ENCODE peak calls at places on chromosomes 13 and 19, in ten cellular contexts. One of them, this sample, is unnamed.
A peak's percentile ranks its signal among the peaks of the same experiment; 100 is the strongest.

GRCh38 chr19:43425567-43426392 is 11.1 kb downstream of the TEX101 start:
- DNase-seq in cardiac muscle cell: peak; percentile 30
- DNase-seq in K562: no peak
- DNase-seq in prostate gland: peak; percentile 56
- DNase-seq in colonic mucosa: peak; percentile 93
- DNase-seq in pancreas: peak; percentile 34
- DNase-seq in SJSA1: peak; percentile 17
- DNase-seq in CD4-positive, alpha-beta T cell: no peak
- DNase-seq in mesenchymal stem cell: no peak
- DNase-seq in esophagus squamous epithelium: no peak
- DNase-seq in this sample: no peak

GRCh38 chr13:25468330-25469178 is 96.8 kb downstream of the ATP8A2 start:
- DNase-seq in colonic mucosa: no peak
- DNase-seq in mesenchymal stem cell: no peak
- DNase-seq in prostate gland: no peak
- DNase-seq in cardiac muscle cell: peak; percentile 21
- DNase-seq in SJSA1: no peak
- DNase-seq in CD4-positive, alpha-beta T cell: no peak
- DNase-seq in pancreas: no peak
- DNase-seq in esophagus squamous epithelium: no peak
- DNase-seq in K562: peak; percentile 84
- DNase-seq in this sample: no peak

GRCh38 chr19:46487802-46488445 is 7.7 kb downstream of the PNMA8B start:
- DNase-seq in pancreas: peak; percentile 83
- DNase-seq in colonic mucosa: peak; percentile 77
- DNase-seq in K562: peak; percentile 78
- DNase-seq in cardiac muscle cell: peak; percentile 80
- DNase-seq in CD4-positive, alpha-beta T cell: peak; percentile 69
- DNase-seq in SJSA1: peak; percentile 73
- DNase-seq in prostate gland: peak; percentile 71
- DNase-seq in mesenchymal stem cell: peak; percentile 78
- DNase-seq in esophagus squamous epithelium: no peak
- DNase-seq in this sample: no peak

GRCh38 chr13:109145631-109146030 is 516.2 kb downstream of the MYO16 start:
- DNase-seq in pancreas: peak; percentile 50
- DNase-seq in K562: peak; percentile 15
- DNase-seq in colonic mucosa: peak; percentile 35
- DNase-seq in SJSA1: peak; percentile 96
- DNase-seq in mesenchymal stem cell: peak; percentile 78
- DNase-seq in esophagus squamous epithelium: no peak
- DNase-seq in cardiac muscle cell: peak; percentile 84
- DNase-seq in prostate gland: no peak
- DNase-seq in CD4-positive, alpha-beta T cell: no peak
- DNase-seq in this sample: no peak

GRCh38 chr13:95341441-95341840 is 40.2 kb upstream of the ABCC4 start:
- DNase-seq in SJSA1: no peak
- DNase-seq in pancreas: no peak
- DNase-seq in cardiac muscle cell: peak; percentile 33
- DNase-seq in CD4-positive, alpha-beta T cell: no peak
- DNase-seq in mesenchymal stem cell: no peak
- DNase-seq in K562: no peak
- DNase-seq in esophagus squamous epithelium: no peak
- DNase-seq in prostate gland: no peak
- DNase-seq in colonic mucosa: no peak
- DNase-seq in this sample: no peak

GRCh38 chr19:29537181-29537580 is 11.4 kb downstream of the VSTM2B start:
- DNase-seq in prostate gland: no peak
- DNase-seq in esophagus squamous epithelium: no peak
- DNase-seq in CD4-positive, alpha-beta T cell: no peak
- DNase-seq in cardiac muscle cell: no peak
- DNase-seq in K562: no peak
- DNase-seq in pancreas: no peak
- DNase-seq in SJSA1: no peak
- DNase-seq in mesenchymal stem cell: no peak
- DNase-seq in colonic mucosa: no peak
- DNase-seq in this sample: no peak

GRCh38 chr13:97648171-97648880 is 214.4 kb downstream of the RAP2A start:
- DNase-seq in K562: no peak
- DNase-seq in SJSA1: no peak
- DNase-seq in colonic mucosa: no peak
- DNase-seq in prostate gland: no peak
- DNase-seq in mesenchymal stem cell: peak; percentile 71
- DNase-seq in CD4-positive, alpha-beta T cell: no peak
- DNase-seq in cardiac muscle cell: peak; percentile 82
- DNase-seq in pancreas: no peak
- DNase-seq in esophagus squamous epithelium: no peak
- DNase-seq in this sample: no peak

GRCh38 chr19:43562698-43563241 is 12.6 kb downstream of the XRCC1 start:
- DNase-seq in SJSA1: peak; percentile 88
- DNase-seq in pancreas: no peak
- DNase-seq in esophagus squamous epithelium: no peak
- DNase-seq in mesenchymal stem cell: peak; percentile 88
- DNase-seq in CD4-positive, alpha-beta T cell: peak; percentile 71
- DNase-seq in K562: no peak
- DNase-seq in cardiac muscle cell: peak; percentile 88
- DNase-seq in colonic mucosa: peak; percentile 59
- DNase-seq in prostate gland: no peak
- DNase-seq in this sample: no peak

GRCh38 chr13:72565893-72566292 is 161.5 kb downstream of the MZT1 start:
- DNase-seq in esophagus squamous epithelium: no peak
- DNase-seq in pancreas: no peak
- DNase-seq in SJSA1: no peak
- DNase-seq in mesenchymal stem cell: peak; percentile 47
- DNase-seq in K562: peak; percentile 2
- DNase-seq in cardiac muscle cell: peak; percentile 39
- DNase-seq in CD4-positive, alpha-beta T cell: no peak
- DNase-seq in colonic mucosa: no peak
- DNase-seq in prostate gland: no peak
- DNase-seq in this sample: no peak

GRCh38 chr19:11448923-11449554 is 13.6 kb downstream of the PRKCSH start:
- DNase-seq in prostate gland: no peak
- DNase-seq in cardiac muscle cell: no peak
- DNase-seq in pancreas: no peak
- DNase-seq in colonic mucosa: no peak
- DNase-seq in mesenchymal stem cell: no peak
- DNase-seq in K562: no peak
- DNase-seq in SJSA1: no peak
- DNase-seq in CD4-positive, alpha-beta T cell: no peak
- DNase-seq in esophagus squamous epithelium: no peak
- DNase-seq in this sample: no peak

GRCh38 chr19:11446271-11446651 is 10.8 kb downstream of the PRKCSH start:
- DNase-seq in K562: no peak
- DNase-seq in prostate gland: no peak
- DNase-seq in colonic mucosa: no peak
- DNase-seq in mesenchymal stem cell: no peak
- DNase-seq in pancreas: no peak
- DNase-seq in SJSA1: no peak
- DNase-seq in cardiac muscle cell: no peak
- DNase-seq in CD4-positive, alpha-beta T cell: no peak
- DNase-seq in esophagus squamous epithelium: no peak
- DNase-seq in this sample: no peak

GRCh38 chr19:11448410-11448809 is 13.0 kb downstream of the PRKCSH start:
- DNase-seq in CD4-positive, alpha-beta T cell: no peak
- DNase-seq in SJSA1: no peak
- DNase-seq in cardiac muscle cell: no peak
- DNase-seq in prostate gland: no peak
- DNase-seq in mesenchymal stem cell: no peak
- DNase-seq in esophagus squamous epithelium: no peak
- DNase-seq in K562: no peak
- DNase-seq in colonic mucosa: no peak
- DNase-seq in pancreas: no peak
- DNase-seq in this sample: no peak

GRCh38 chr19:11446652-11447301 is 11.3 kb downstream of the PRKCSH start:
- DNase-seq in esophagus squamous epithelium: no peak
- DNase-seq in mesenchymal stem cell: peak; percentile 40
- DNase-seq in SJSA1: peak; percentile 22
- DNase-seq in K562: peak; percentile 84
- DNase-seq in colonic mucosa: peak; percentile 62
- DNase-seq in CD4-positive, alpha-beta T cell: peak; percentile 36
- DNase-seq in prostate gland: no peak
- DNase-seq in cardiac muscle cell: peak; percentile 46
- DNase-seq in pancreas: peak; percentile 63
- DNase-seq in this sample: no peak

DNA sequence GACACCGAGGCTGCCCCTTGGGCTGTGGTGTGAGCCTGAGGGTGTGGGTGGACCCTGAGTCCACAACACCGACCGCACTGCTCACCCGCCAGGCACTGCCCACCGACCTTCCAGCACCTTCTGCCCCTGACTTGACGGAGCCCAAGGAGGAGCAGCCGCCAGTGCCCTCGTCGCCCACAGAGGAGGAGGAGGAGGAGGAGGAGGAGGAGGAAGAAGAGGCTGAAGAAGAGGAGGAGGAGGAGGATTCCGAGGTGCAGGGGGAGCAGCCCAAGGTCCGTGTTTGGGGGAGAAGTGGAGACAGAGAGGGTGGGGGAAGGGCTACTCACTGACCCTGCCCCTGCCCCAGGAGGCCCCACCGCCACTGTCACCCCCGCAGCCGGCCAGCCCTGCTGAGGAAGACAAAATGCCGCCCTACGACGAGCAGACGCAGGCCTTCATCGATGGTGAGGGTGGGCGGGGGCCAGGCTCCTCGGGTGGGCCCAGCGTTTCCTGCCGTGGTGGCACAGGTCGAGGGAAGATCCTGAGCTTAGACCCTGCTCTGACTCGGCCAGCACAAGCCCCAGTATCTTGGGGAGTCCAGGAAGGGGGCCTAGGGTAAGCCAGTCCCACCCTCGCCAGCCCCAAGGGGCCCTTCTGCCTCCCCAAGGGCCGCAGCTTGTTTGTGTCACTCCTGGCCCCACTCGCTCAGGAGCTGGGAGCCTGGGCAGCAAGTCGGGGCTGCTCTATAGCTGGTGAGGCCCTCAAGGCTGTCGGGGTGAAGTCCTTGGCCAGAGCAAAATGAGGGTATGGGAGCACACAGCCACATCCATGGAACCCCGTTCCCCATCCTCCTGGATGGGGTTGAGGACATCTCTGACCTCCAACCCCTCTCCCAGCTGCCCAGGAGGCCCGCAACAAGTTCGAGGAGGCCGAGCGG is 12.2 kb downstream of the PRKCSH start:
- DNase-seq in esophagus squamous epithelium: no peak
- DNase-seq in pancreas: no peak
- DNase-seq in cardiac muscle cell: no peak
- DNase-seq in prostate gland: no peak
- DNase-seq in mesenchymal stem cell: no peak
- DNase-seq in colonic mucosa: no peak
- DNase-seq in CD4-positive, alpha-beta T cell: no peak
- DNase-seq in K562: no peak
- DNase-seq in SJSA1: no peak
- DNase-seq in this sample: no peak
- H3K27ac ChIP-seq in esophagus squamous epithelium: no peak overlapping the region
- H3K27ac ChIP-seq in pancreas: no peak overlapping the region
- H3K27ac ChIP-seq in cardiac muscle cell: no peak overlapping the region
- H3K27ac ChIP-seq in prostate gland: no peak overlapping the region
- H3K27ac ChIP-seq in mesenchymal stem cell: no peak overlapping the region
- H3K27ac ChIP-seq in colonic mucosa: no peak overlapping the region
- H3K27ac ChIP-seq in CD4-positive, alpha-beta T cell: no peak overlapping the region
- H3K27ac ChIP-seq in K562: no peak overlapping the region
- H3K27ac ChIP-seq in SJSA1: no peak overlapping the region
- H3K27ac ChIP-seq in this sample: no peak overlapping the region

GRCh38 chr19:51503428-51503827 is 1.8 kb upstream of the SIGLEC12 start:
- DNase-seq in CD4-positive, alpha-beta T cell: no peak
- DNase-seq in colonic mucosa: no peak
- DNase-seq in mesenchymal stem cell: no peak
- DNase-seq in SJSA1: no peak
- DNase-seq in pancreas: no peak
- DNase-seq in cardiac muscle cell: no peak
- DNase-seq in K562: no peak
- DNase-seq in prostate gland: no peak
- DNase-seq in esophagus squamous epithelium: no peak
- DNase-seq in this sample: no peak
- H3K9me3 ChIP-seq in CD4-positive, alpha-beta T cell: no peaks in the 10 kb centered on the region
- H3K9me3 ChIP-seq in colonic mucosa: no peaks in the 10 kb centered on the region
- H3K9me3 ChIP-seq in mesenchymal stem cell: no peaks in the 10 kb centered on the region
- H3K9me3 ChIP-seq in SJSA1: no peaks in the 10 kb centered on the region
- H3K9me3 ChIP-seq in pancreas: no peaks in the 10 kb centered on the region
- H3K9me3 ChIP-seq in cardiac muscle cell: no peaks in the 10 kb centered on the region
- H3K9me3 ChIP-seq in K562: no peaks in the 10 kb centered on the region
- H3K9me3 ChIP-seq in prostate gland: no peaks in the 10 kb centered on the region
- H3K9me3 ChIP-seq in esophagus squamous epithelium: no peaks in the 10 kb centered on the region
- H3K9me3 ChIP-seq in this sample: no peaks in the 10 kb centered on the region

DNA sequence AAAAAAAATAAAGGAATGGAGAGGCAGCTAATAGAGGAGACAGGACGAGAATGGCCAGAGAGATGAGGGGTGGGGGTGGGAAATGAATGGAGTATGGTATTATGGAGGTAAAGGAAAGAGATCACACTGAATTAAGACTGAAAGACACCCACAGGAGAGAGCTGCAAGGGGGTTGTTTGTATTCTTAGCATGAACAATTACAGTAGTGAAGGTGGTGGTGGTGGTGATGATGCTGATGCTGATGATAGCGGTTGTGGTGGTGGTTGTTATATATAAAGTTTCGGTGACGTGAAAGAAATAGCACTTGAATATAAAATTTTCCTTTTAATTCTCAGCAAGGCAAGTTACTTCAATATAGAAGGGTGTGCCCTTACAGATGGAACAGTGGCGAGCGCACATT is 2.8 kb upstream of the ADGRE3 start:
- DNase-seq in pancreas: no peak
- DNase-seq in cardiac muscle cell: no peak
- DNase-seq in esophagus squamous epithelium: no peak
- DNase-seq in SJSA1: no peak
- DNase-seq in CD4-positive, alpha-beta T cell: no peak
- DNase-seq in K562: no peak
- DNase-seq in colonic mucosa: no peak
- DNase-seq in prostate gland: no peak
- DNase-seq in mesenchymal stem cell: no peak
- DNase-seq in this sample: no peak
- H3K27me3 ChIP-seq in pancreas: no peaks in the 10 kb centered on the region
- H3K27me3 ChIP-seq in cardiac muscle cell: no peaks in the 10 kb centered on the region
- H3K27me3 ChIP-seq in esophagus squamous epithelium: peaks cover 34% of the 10 kb centered on the region
- H3K27me3 ChIP-seq in SJSA1: peaks cover 8% of the 10 kb centered on the region
- H3K27me3 ChIP-seq in CD4-positive, alpha-beta T cell: peaks cover 12% of the 10 kb centered on the region
- H3K27me3 ChIP-seq in K562: peaks cover 7% of the 10 kb centered on the region
- H3K27me3 ChIP-seq in colonic mucosa: no peaks in the 10 kb centered on the region
- H3K27me3 ChIP-seq in prostate gland: no peaks in the 10 kb centered on the region
- H3K27me3 ChIP-seq in mesenchymal stem cell: no peaks in the 10 kb centered on the region
- H3K27me3 ChIP-seq in this sample: no peaks in the 10 kb centered on the region

DNA sequence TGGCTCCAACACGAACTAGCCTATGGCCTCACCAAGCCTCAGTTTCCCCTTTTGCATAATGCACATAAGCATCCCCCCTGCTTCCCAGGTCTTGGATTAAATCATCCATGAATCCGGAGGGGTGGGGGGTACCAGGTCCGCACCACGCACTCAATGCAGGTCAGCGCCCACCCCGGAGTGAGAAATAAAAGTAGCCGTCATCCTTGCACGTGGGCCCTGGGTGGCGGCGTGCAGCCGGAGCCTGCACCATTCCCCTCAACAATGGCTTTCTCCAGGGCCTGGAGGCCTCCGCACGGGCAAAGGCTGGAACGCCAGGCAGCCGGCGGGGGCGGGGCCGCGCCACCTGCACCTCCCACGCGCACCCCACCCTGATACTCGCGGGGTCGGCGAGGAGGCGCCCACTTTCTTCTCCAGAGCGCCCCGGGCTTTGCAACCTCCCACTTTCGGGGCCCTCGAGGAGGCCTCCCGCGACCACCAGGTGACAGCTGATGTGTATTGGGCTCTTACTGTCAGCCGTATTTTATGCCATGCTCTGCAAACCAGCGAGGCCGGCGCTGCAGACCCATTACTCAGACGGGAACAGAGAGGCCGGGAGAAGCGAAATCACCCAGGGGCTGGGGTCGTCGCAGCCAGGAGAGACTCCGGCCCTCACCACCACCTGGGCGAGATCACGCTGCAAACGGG is 767 bp upstream of the GADD45B start:
- DNase-seq in SJSA1: peak; percentile 89
- DNase-seq in cardiac muscle cell: peak; percentile 73
- DNase-seq in mesenchymal stem cell: peak; percentile 77
- DNase-seq in CD4-positive, alpha-beta T cell: peak; percentile 41
- DNase-seq in esophagus squamous epithelium: no peak
- DNase-seq in prostate gland: peak; percentile 41
- DNase-seq in pancreas: peak; percentile 66
- DNase-seq in K562: peak; percentile 43
- DNase-seq in colonic mucosa: peak; percentile 71
- DNase-seq in this sample: no peak
- H3K27ac ChIP-seq in SJSA1: peak overlapping the region; percentile 58
- H3K27ac ChIP-seq in cardiac muscle cell: no peak overlapping the region
- H3K27ac ChIP-seq in mesenchymal stem cell: peak overlapping the region; percentile 69
- H3K27ac ChIP-seq in CD4-positive, alpha-beta T cell: peak overlapping the region; percentile 70
- H3K27ac ChIP-seq in esophagus squamous epithelium: peak overlapping the region; percentile 96
- H3K27ac ChIP-seq in prostate gland: peak overlapping the region; percentile 96
- H3K27ac ChIP-seq in pancreas: peak overlapping the region; percentile 75
- H3K27ac ChIP-seq in K562: peak overlapping the region; percentile 25
- H3K27ac ChIP-seq in colonic mucosa: peak overlapping the region; percentile 88
- H3K27ac ChIP-seq in this sample: no peak overlapping the region